ENCODE peak calls at places on chromosomes 12 and 14, in six cellular contexts. T, N, J, Y, A and M are unnamed samples.
A peak's percentile ranks its signal among the peaks of the same experiment; 100 is the strongest.

GRCh38 chr14:52694761-52695480 is 437 bp downstream of the ERO1A start:
- DNase-seq in T (no peak), N (peak; percentile 26), J (no peak), Y (no peak), A (peak; percentile 44), M (peak; percentile 77)

GRCh38 chr14:49893309-49894213 is 679 bp downstream of the ARF6 start:
- DNase-seq in T (no peak), N (no peak), J (peak; percentile 19), Y (peak; percentile 84), A (peak; percentile 23), M (peak; percentile 51)

GRCh38 chr14:23443411-23443812 is 8.0 kb upstream of the MYH7 start:
- DNase-seq in T (no peak), N (no peak), J (no peak), Y (no peak), A (no peak), M (no peak)

GRCh38 chr14:46550836-46551235 is 100.7 kb downstream of the RPL10L start:
- DNase-seq in T (no peak), N (no peak), J (no peak), Y (no peak), A (no peak), M (no peak)

GRCh38 chr14:104656014-104656714 is 33.3 kb upstream of the INF2 start:
- DNase-seq in T (no peak), N (no peak), J (no peak), Y (peak; percentile 44), A (no peak), M (no peak)

GRCh38 chr12:109114644-109115043 is 1.7 kb upstream of the ACACB start:
- DNase-seq in T (no peak), N (no peak), J (no peak), Y (no peak), A (no peak), M (no peak)

GRCh38 chr12:111691262-111691661 is 5.4 kb downstream of the ACAD10 start:
- DNase-seq in T (no peak), N (no peak), J (no peak), Y (no peak), A (no peak), M (no peak)

GRCh38 chr14:52052289-52052943 is 16.4 kb downstream of the NID2 start:
- DNase-seq in T (no peak), N (no peak), J (no peak), Y (no peak), A (no peak), M (no peak)

GRCh38 chr12:108858399-108859074 is 1.2 kb upstream of the SSH1 start:
- DNase-seq in T (no peak), N (peak; percentile 51), J (peak; percentile 21), Y (no peak), A (no peak), M (no peak)

GRCh38 chr14:81341405-81342180 is 58.5 kb downstream of the STON2 start:
- DNase-seq in T (no peak), N (no peak), J (no peak), Y (no peak), A (no peak), M (no peak)

GRCh38 chr12:124107299-124107698 is 134.3 kb downstream of the ZNF664 start:
- DNase-seq in T (no peak), N (no peak), J (no peak), Y (no peak), A (no peak), M (no peak)

GRCh38 chr12:46342562-46343033 is 30.0 kb downstream of the SLC38A2 start:
- DNase-seq in T (no peak), N (no peak), J (peak; percentile 24), Y (no peak), A (peak; percentile 13), M (no peak)

GRCh38 chr12:95787274-95787814 is 3.2 kb downstream of the NTN4 start:
- DNase-seq in T (no peak), N (no peak), J (no peak), Y (no peak), A (no peak), M (no peak)

GRCh38 chr12:103667129-103667528 is 80.1 kb downstream of the STAB2 start:
- DNase-seq in T (no peak), N (no peak), J (no peak), Y (no peak), A (no peak), M (no peak)

GRCh38 chr14:102140027-102140749 is 491 bp downstream of the WDR20 start:
- DNase-seq in T (no peak), N (no peak), J (peak; percentile 5), Y (peak; percentile 52), A (peak; percentile 35), M (no peak)

GRCh38 chr14:94936411-94936892 is 166.5 kb upstream of the GSC start:
- DNase-seq in T (peak; percentile 2), N (no peak), J (peak; percentile 50), Y (no peak), A (peak; percentile 67), M (no peak)

GRCh38 chr12:95218852-95219171 is 1.2 kb downstream of the VEZT start:
- DNase-seq in T (no peak), N (no peak), J (no peak), Y (peak; percentile 39), A (no peak), M (no peak)

GRCh38 chr12:25715147-25715546 is 162.1 kb upstream of the LMNTD1 start:
- DNase-seq in T (no peak), N (no peak), J (no peak), Y (no peak), A (no peak), M (no peak)

GRCh38 chr12:111767362-111768158 is 827 bp downstream of the ALDH2 start:
- DNase-seq in T (no peak), N (no peak), J (no peak), Y (no peak), A (no peak), M (no peak)

GRCh38 chr12:88625316-88625715 is 45.0 kb upstream of the KITLG start:
- DNase-seq in T (no peak), N (no peak), J (no peak), Y (no peak), A (no peak), M (no peak)

DNA sequence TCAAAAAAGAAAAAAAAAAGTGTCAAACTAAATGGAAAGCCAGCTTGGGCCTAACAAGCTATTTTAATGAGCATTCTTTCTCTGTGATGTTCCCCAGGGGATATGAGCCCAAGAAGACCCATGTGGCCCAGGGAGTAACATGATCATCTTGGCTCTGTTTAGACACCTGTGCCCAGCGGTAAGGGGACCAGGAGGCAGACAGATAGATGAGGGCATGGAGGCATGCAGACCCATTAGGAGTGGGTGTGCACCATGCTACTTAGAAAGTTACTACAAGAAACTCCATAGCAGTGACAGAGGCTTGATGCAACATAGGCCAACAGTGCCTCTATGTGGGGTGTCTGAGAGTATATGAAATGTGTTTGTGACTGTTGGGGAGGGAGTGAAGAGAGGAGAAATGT is 3.1 kb upstream of the CREBL2 start:
- DNase-seq in T (no peak), N (no peak), J (no peak), Y (peak; percentile 33), A (no peak), M (no peak)
- TF ChIP-seq CTCF in T (no peak), N (no peak), J (no peak), Y (peak; percentile 50), A (no peak), M (peak; percentile 40)

GRCh38 chr12:72274926-72275325 is 2.8 kb downstream of the TRHDE start:
- DNase-seq in T (no peak), N (peak; percentile 7), J (no peak), Y (no peak), A (no peak), M (no peak)
- H3K4me3 ChIP-seq in T (peak overlapping the region; percentile 87), N (peak overlapping the region; percentile 60), J (no peak overlapping the region), Y (no peak overlapping the region), A (no peak overlapping the region), M (no peak overlapping the region)

DNA sequence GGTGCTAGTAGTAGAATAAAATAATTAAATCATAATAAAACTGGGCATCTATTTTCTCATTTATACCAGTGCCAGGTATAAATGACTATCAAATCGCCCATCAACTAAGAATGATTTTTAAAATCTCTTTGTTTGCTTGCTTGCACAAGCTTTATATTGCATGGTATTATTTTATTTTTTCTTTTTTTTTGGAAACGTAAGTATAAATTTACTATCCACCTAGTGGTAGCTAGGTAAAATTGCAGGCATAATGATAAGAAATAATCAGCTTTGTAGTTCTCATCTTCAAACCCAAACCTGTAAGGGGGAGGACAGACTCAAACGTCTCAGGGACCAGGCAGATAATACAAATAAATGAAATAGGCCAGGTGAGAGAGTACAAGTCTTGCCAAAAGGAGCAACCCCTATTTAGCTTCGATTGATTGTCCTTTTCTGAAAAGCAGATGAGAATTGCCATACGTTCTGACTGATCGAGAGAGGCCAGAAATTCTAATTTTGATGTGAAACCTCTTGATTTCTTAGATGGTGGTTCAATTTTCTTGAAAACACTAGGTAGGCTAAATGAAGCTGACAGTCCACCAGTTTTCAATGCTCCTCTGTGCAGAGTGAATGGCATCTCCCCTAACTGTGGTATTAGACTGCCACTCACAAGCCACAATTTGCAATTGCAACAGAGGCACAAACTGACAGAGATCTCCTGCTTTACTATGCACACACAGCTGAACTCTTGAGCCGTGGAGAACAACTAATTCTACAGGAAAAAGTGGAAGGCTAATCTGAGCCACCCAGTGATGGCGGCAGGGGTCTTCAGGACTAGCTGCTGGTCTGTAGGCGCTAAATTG is 189.3 kb downstream of the DACT1 start:
- DNase-seq in T (no peak), N (no peak), J (no peak), Y (no peak), A (no peak), M (no peak)
- TF ChIP-seq CTCF in T (peak; percentile 12), N (no peak), J (no peak), Y (peak; percentile 15), A (no peak), M (peak; percentile 23)

DNA sequence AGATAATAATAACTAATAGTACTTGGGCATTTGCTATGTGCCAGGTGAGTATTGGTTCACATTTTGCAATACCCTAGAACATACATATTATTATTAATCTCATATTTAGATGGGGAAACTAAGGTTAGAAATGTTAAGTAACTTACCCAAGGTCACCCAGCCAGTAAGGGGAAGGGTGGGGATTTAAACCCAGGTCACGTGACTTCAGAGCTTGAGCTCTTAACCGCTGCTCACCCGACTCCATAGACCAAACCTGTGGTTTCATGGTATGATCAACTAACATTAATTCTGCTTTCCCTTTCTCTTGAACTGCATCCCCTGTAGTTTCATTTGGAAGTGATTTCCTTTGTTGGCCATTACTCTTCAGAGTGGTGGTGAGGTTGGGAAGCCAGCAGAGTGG is 242.3 kb downstream of the NRXN3 start:
- DNase-seq in T (no peak), N (no peak), J (no peak), Y (no peak), A (no peak), M (no peak)
- H3K4me3 ChIP-seq in T (no peak overlapping the region), N (no peak overlapping the region), J (no peak overlapping the region), Y (no peak overlapping the region), A (no peak overlapping the region), M (no peak overlapping the region)